ENCODE peak calls at places on chromosome 18, in seven cellular contexts. One of them, this sample, is unnamed. For H3K4me1, the result is how much of the 10 kb centered on the place peaks cover.

GRCh38 chr18:49764032-49764431 is 49.3 kb downstream of the ACAA2 start:
- DNase-seq in ovary: no peak
- DNase-seq in small intestine: no peak
- DNase-seq in testis: no peak
- DNase-seq in endodermal cell: no peak
- DNase-seq in right lobe of liver: no peak
- DNase-seq in CD8-positive, alpha-beta memory T cell: no peak
- DNase-seq in this sample: no peak

GRCh38 chr18:23890589-23890988 is 124.0 kb upstream of the TTC39C start:
- DNase-seq in ovary: no peak
- DNase-seq in small intestine: no peak
- DNase-seq in testis: no peak
- DNase-seq in endodermal cell: no peak
- DNase-seq in right lobe of liver: no peak
- DNase-seq in CD8-positive, alpha-beta memory T cell: no peak
- DNase-seq in this sample: no peak

GRCh38 chr18:59957957-59958356 is 58.2 kb downstream of the PMAIP1 start:
- DNase-seq in ovary: no peak
- DNase-seq in small intestine: peak
- DNase-seq in testis: peak
- DNase-seq in endodermal cell: no peak
- DNase-seq in right lobe of liver: no peak
- DNase-seq in CD8-positive, alpha-beta memory T cell: no peak
- DNase-seq in this sample: peak

GRCh38 chr18:11937874-11938478 is 29.9 kb upstream of the MPPE1 start:
- DNase-seq in ovary: peak
- DNase-seq in small intestine: peak
- DNase-seq in testis: peak
- DNase-seq in endodermal cell: peak
- DNase-seq in right lobe of liver: peak
- DNase-seq in CD8-positive, alpha-beta memory T cell: peak
- DNase-seq in this sample: peak

GRCh38 chr18:13813271-13813849 is 10.6 kb upstream of the MC5R start:
- DNase-seq in ovary: peak
- DNase-seq in small intestine: peak
- DNase-seq in testis: peak
- DNase-seq in endodermal cell: peak
- DNase-seq in right lobe of liver: peak
- DNase-seq in CD8-positive, alpha-beta memory T cell: peak
- DNase-seq in this sample: peak

GRCh38 chr18:6374340-6374739 is 40.4 kb downstream of the L3MBTL4 start:
- DNase-seq in ovary: no peak
- DNase-seq in small intestine: no peak
- DNase-seq in testis: no peak
- DNase-seq in endodermal cell: no peak
- DNase-seq in right lobe of liver: no peak
- DNase-seq in CD8-positive, alpha-beta memory T cell: no peak
- DNase-seq in this sample: no peak

GRCh38 chr18:23143059-23143831 is 8.0 kb downstream of the CABLES1 start:
- DNase-seq in ovary: no peak
- DNase-seq in small intestine: peak
- DNase-seq in testis: no peak
- DNase-seq in endodermal cell: no peak
- DNase-seq in right lobe of liver: no peak
- DNase-seq in CD8-positive, alpha-beta memory T cell: no peak
- DNase-seq in this sample: no peak

GRCh38 chr18:79193826-79194225 is 124.6 kb downstream of the ATP9B start:
- DNase-seq in ovary: no peak
- DNase-seq in small intestine: no peak
- DNase-seq in testis: no peak
- DNase-seq in endodermal cell: no peak
- DNase-seq in right lobe of liver: no peak
- DNase-seq in CD8-positive, alpha-beta memory T cell: no peak
- DNase-seq in this sample: no peak

GRCh38 chr18:7272268-7273049 is 41.6 kb downstream of the LRRC30 start:
- DNase-seq in ovary: peak
- DNase-seq in small intestine: peak
- DNase-seq in testis: peak
- DNase-seq in endodermal cell: peak
- DNase-seq in right lobe of liver: peak
- DNase-seq in CD8-positive, alpha-beta memory T cell: no peak
- DNase-seq in this sample: peak

GRCh38 chr18:76133873-76134272 is 361.2 kb downstream of the ZNF516 start:
- DNase-seq in ovary: no peak
- DNase-seq in small intestine: no peak
- DNase-seq in testis: no peak
- DNase-seq in endodermal cell: no peak
- DNase-seq in right lobe of liver: no peak
- DNase-seq in CD8-positive, alpha-beta memory T cell: no peak
- DNase-seq in this sample: no peak
- H3K4me1 ChIP-seq in ovary: under half
- H3K4me1 ChIP-seq in small intestine: under half
- H3K4me1 ChIP-seq in testis: under half
- H3K4me1 ChIP-seq in endodermal cell: under half
- H3K4me1 ChIP-seq in right lobe of liver: under half
- H3K4me1 ChIP-seq in CD8-positive, alpha-beta memory T cell: under half
- H3K4me1 ChIP-seq in this sample: under half

DNA sequence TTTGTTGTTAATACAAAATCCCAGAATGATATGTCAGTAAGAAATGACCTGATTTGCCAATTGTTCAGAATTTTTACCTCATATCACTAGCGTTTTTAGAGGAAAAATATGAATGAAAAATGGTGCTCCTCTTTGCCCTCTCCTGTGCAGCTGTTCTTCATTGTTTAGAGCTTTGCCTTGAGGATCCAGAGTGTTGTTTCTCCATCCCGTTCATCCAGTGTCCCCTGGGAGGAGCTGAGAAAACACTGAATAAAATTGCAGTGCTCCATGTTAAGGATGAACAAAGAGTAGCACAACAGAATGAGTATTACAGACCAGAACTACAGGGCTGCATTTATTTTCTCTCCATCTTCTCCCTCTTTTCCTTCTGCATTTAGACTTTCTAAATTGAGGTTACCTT is 133.1 kb downstream of the ADCYAP1 start:
- DNase-seq in ovary: no peak
- DNase-seq in small intestine: no peak
- DNase-seq in testis: no peak
- DNase-seq in endodermal cell: no peak
- DNase-seq in right lobe of liver: no peak
- DNase-seq in CD8-positive, alpha-beta memory T cell: no peak
- DNase-seq in this sample: peak
- H3K27ac ChIP-seq in ovary: no peak
- H3K27ac ChIP-seq in small intestine: no peak
- H3K27ac ChIP-seq in testis: no peak
- H3K27ac ChIP-seq in endodermal cell: no peak
- H3K27ac ChIP-seq in right lobe of liver: no peak
- H3K27ac ChIP-seq in CD8-positive, alpha-beta memory T cell: no peak
- H3K27ac ChIP-seq in this sample: peak

DNA sequence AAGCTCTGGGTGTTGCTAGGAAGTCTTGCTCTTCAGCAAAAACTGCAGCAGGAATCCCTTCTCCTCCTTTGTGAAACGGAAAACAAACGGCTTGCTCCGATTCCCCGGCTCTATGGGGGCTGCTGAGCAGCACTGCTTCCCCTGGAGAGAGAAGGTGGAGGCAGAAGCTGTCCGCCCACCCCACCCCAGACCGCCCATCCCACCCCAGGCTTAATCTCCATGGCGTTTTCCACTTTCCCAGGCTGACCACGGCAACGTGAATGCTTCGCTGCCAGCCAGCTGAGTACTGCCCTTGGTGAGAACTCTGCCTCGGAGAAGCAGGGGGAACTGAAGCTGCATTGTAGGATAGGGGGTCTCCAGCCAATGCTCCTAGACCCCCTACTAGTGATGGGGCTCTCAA is 139.2 kb downstream of the BCL2 start:
- DNase-seq in ovary: no peak
- DNase-seq in small intestine: no peak
- DNase-seq in testis: no peak
- DNase-seq in endodermal cell: no peak
- DNase-seq in right lobe of liver: no peak
- DNase-seq in CD8-positive, alpha-beta memory T cell: no peak
- DNase-seq in this sample: no peak
- H3K4me1 ChIP-seq in ovary: under half
- H3K4me1 ChIP-seq in small intestine: under half
- H3K4me1 ChIP-seq in testis: under half
- H3K4me1 ChIP-seq in endodermal cell: under half
- H3K4me1 ChIP-seq in right lobe of liver: under half
- H3K4me1 ChIP-seq in CD8-positive, alpha-beta memory T cell: under half
- H3K4me1 ChIP-seq in this sample: under half

DNA sequence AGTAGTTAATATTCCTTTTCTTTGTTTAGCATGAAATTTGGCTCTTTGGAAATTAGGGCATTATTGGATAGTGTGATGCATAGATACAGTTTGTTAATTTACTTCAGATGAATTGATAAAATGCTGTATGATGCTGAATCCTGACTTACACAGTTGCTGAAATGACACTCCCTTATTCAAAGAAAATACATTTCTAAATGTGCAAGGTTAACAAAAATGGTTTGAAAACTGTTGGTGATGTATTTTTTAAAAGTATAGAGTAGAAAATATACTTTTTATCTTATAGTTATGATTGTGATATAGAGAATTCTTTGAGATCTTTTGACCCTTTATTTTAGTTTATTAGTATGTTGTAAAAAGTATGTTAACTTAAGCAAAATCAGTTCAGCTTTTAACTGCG is 27.8 kb downstream of the VAPA start:
- DNase-seq in ovary: no peak
- DNase-seq in small intestine: no peak
- DNase-seq in testis: no peak
- DNase-seq in endodermal cell: no peak
- DNase-seq in right lobe of liver: no peak
- DNase-seq in CD8-positive, alpha-beta memory T cell: no peak
- DNase-seq in this sample: no peak
- H3K27ac ChIP-seq in ovary: no peak
- H3K27ac ChIP-seq in small intestine: no peak
- H3K27ac ChIP-seq in testis: no peak
- H3K27ac ChIP-seq in endodermal cell: no peak
- H3K27ac ChIP-seq in right lobe of liver: no peak
- H3K27ac ChIP-seq in CD8-positive, alpha-beta memory T cell: no peak
- H3K27ac ChIP-seq in this sample: no peak

DNA sequence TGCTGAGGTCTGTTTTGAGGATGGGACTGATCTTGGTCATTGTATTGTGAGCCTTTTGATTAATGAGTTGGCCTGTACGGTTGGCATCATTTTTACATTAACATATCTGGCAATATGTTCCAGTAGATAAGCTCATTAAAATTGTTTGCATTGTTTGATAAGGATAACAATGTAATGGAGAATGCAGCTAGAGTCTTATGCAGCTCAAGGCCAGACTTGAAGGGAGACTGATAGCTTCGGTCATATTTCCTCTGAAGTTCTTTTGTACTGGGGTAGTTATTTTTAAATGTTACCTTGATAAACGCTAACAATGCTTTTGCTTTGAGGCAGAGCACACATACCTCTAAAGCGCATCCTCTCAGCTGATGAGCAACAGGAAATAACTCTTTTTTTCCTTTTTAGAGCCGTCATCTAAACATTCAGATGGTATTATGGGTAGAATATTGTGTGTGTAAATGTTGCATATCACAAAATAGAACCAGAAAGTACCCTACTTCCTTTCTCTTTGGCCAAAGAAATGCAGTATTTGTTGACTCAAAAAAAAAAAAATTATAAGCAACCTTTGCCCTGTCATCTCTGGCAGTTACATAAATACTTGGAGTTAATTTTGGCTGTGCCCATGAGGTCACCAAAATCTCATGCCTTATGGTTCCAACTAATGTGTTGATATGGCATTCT is 1.3 kb downstream of the MAPRE2 start:
- DNase-seq in ovary: no peak
- DNase-seq in small intestine: peak
- DNase-seq in testis: no peak
- DNase-seq in endodermal cell: no peak
- DNase-seq in right lobe of liver: no peak
- DNase-seq in CD8-positive, alpha-beta memory T cell: no peak
- DNase-seq in this sample: no peak
- H3K4me1 ChIP-seq in ovary: under half
- H3K4me1 ChIP-seq in small intestine: under half
- H3K4me1 ChIP-seq in testis: under half
- H3K4me1 ChIP-seq in endodermal cell: under half
- H3K4me1 ChIP-seq in right lobe of liver: under half
- H3K4me1 ChIP-seq in CD8-positive, alpha-beta memory T cell: half or more
- H3K4me1 ChIP-seq in this sample: under half

This sample was measured in SJCRH30.